ENCODE peak calls at places on chromosome 7, in four cellular contexts. One of them, this sample, is unnamed.

GRCh38 chr7:66443946-66444345 is 184.7 kb upstream of the KCTD7 start:
- DNase-seq in BJ: no peak
- DNase-seq in astrocyte of the spinal cord: no peak
- DNase-seq in foreskin fibroblast: no peak
- DNase-seq in this sample: no peak

GRCh38 chr7:138538518-138538917 is 78.5 kb downstream of the TRIM24 start:
- DNase-seq in BJ: no peak
- DNase-seq in astrocyte of the spinal cord: peak
- DNase-seq in foreskin fibroblast: no peak
- DNase-seq in this sample: peak

GRCh38 chr7:25075459-25075858 is 49.6 kb downstream of the CYCS start:
- DNase-seq in BJ: no peak
- DNase-seq in astrocyte of the spinal cord: no peak
- DNase-seq in foreskin fibroblast: no peak
- DNase-seq in this sample: no peak

GRCh38 chr7:94590526-94591162 is 65.3 kb downstream of the SGCE start:
- DNase-seq in BJ: no peak
- DNase-seq in astrocyte of the spinal cord: no peak
- DNase-seq in foreskin fibroblast: no peak
- DNase-seq in this sample: no peak

GRCh38 chr7:111383133-111383532 is 179.2 kb downstream of the IMMP2L start:
- DNase-seq in BJ: no peak
- DNase-seq in astrocyte of the spinal cord: no peak
- DNase-seq in foreskin fibroblast: no peak
- DNase-seq in this sample: no peak

GRCh38 chr7:71636329-71636728 is 504.4 kb downstream of the GALNT17 start:
- DNase-seq in BJ: no peak
- DNase-seq in astrocyte of the spinal cord: peak
- DNase-seq in foreskin fibroblast: no peak
- DNase-seq in this sample: no peak

GRCh38 chr7:90006988-90007387 is 147.3 kb upstream of the STEAP1 start:
- DNase-seq in BJ: no peak
- DNase-seq in astrocyte of the spinal cord: no peak
- DNase-seq in foreskin fibroblast: no peak
- DNase-seq in this sample: no peak

GRCh38 chr7:41315764-41316163 is 387.1 kb downstream of the INHBA start:
- DNase-seq in BJ: no peak
- DNase-seq in astrocyte of the spinal cord: no peak
- DNase-seq in foreskin fibroblast: no peak
- DNase-seq in this sample: no peak

GRCh38 chr7:26091933-26092332 is 60.1 kb upstream of the NFE2L3 start:
- DNase-seq in BJ: no peak
- DNase-seq in astrocyte of the spinal cord: no peak
- DNase-seq in foreskin fibroblast: no peak
- DNase-seq in this sample: no peak

GRCh38 chr7:151454306-151454705 is 14.4 kb upstream of the CRYGN start:
- DNase-seq in BJ: no peak
- DNase-seq in astrocyte of the spinal cord: no peak
- DNase-seq in foreskin fibroblast: no peak
- DNase-seq in this sample: no peak

GRCh38 chr7:91330378-91331295 is 66.4 kb downstream of the FZD1 start:
- DNase-seq in BJ: no peak
- DNase-seq in astrocyte of the spinal cord: peak
- DNase-seq in foreskin fibroblast: no peak
- DNase-seq in this sample: no peak

GRCh38 chr7:38929460-38930171 is 20.6 kb upstream of the VPS41 start:
- DNase-seq in BJ: no peak
- DNase-seq in astrocyte of the spinal cord: no peak
- DNase-seq in foreskin fibroblast: no peak
- DNase-seq in this sample: no peak

GRCh38 chr7:84982199-84982598 is 204.7 kb downstream of the SEMA3D start:
- DNase-seq in BJ: no peak
- DNase-seq in astrocyte of the spinal cord: no peak
- DNase-seq in foreskin fibroblast: no peak
- DNase-seq in this sample: no peak

GRCh38 chr7:41994746-41995110 is 242.3 kb downstream of the GLI3 start:
- DNase-seq in BJ: no peak
- DNase-seq in astrocyte of the spinal cord: no peak
- DNase-seq in foreskin fibroblast: peak
- DNase-seq in this sample: no peak

GRCh38 chr7:31963569-31964175 is 106.5 kb downstream of the PDE1C start:
- DNase-seq in BJ: no peak
- DNase-seq in astrocyte of the spinal cord: no peak
- DNase-seq in foreskin fibroblast: no peak
- DNase-seq in this sample: no peak

GRCh38 chr7:148901178-148901577 is 17.1 kb upstream of the EZH2 start:
- DNase-seq in BJ: no peak
- DNase-seq in astrocyte of the spinal cord: no peak
- DNase-seq in foreskin fibroblast: no peak
- DNase-seq in this sample: no peak

GRCh38 chr7:110502893-110503465 is 587.9 kb upstream of the LRRN3 start:
- DNase-seq in BJ: peak
- DNase-seq in astrocyte of the spinal cord: peak
- DNase-seq in foreskin fibroblast: peak
- DNase-seq in this sample: no peak

GRCh38 chr7:137946015-137946414 is 55.9 kb downstream of the CREB3L2 start:
- DNase-seq in BJ: no peak
- DNase-seq in astrocyte of the spinal cord: no peak
- DNase-seq in foreskin fibroblast: no peak
- DNase-seq in this sample: no peak

GRCh38 chr7:139106959-139107358 is 2.6 kb downstream of the ZC3HAV1 start:
- DNase-seq in BJ: no peak
- DNase-seq in astrocyte of the spinal cord: no peak
- DNase-seq in foreskin fibroblast: no peak
- DNase-seq in this sample: no peak

GRCh38 chr7:134154581-134155130 is 27.5 kb downstream of the LRGUK start:
- DNase-seq in BJ: no peak
- DNase-seq in astrocyte of the spinal cord: no peak
- DNase-seq in foreskin fibroblast: peak
- DNase-seq in this sample: no peak

GRCh38 chr7:36207451-36208291 is 54.6 kb downstream of the EEPD1 start:
- DNase-seq in BJ: peak
- DNase-seq in astrocyte of the spinal cord: peak
- DNase-seq in foreskin fibroblast: no peak
- DNase-seq in this sample: no peak

GRCh38 chr7:18352339-18353255 is 143.0 kb upstream of the HDAC9 start:
- DNase-seq in BJ: peak
- DNase-seq in astrocyte of the spinal cord: peak
- DNase-seq in foreskin fibroblast: peak
- DNase-seq in this sample: no peak

GRCh38 chr7:113996405-113996804 is 77.6 kb upstream of the PPP1R3A start:
- DNase-seq in BJ: no peak
- DNase-seq in astrocyte of the spinal cord: no peak
- DNase-seq in foreskin fibroblast: no peak
- DNase-seq in this sample: no peak

GRCh38 chr7:45180084-45180986 is 22.7 kb downstream of the RAMP3 start:
- DNase-seq in BJ: no peak
- DNase-seq in astrocyte of the spinal cord: no peak
- DNase-seq in foreskin fibroblast: no peak
- DNase-seq in this sample: no peak

GRCh38 chr7:26492816-26493215 is 201.2 kb downstream of the SNX10 start:
- DNase-seq in BJ: no peak
- DNase-seq in astrocyte of the spinal cord: no peak
- DNase-seq in foreskin fibroblast: no peak
- DNase-seq in this sample: no peak

GRCh38 chr7:114740095-114740494 is 181.8 kb upstream of the MDFIC start:
- DNase-seq in BJ: no peak
- DNase-seq in astrocyte of the spinal cord: no peak
- DNase-seq in foreskin fibroblast: no peak
- DNase-seq in this sample: no peak

GRCh38 chr7:123864438-123864837 is 19.5 kb downstream of the HYAL4 start:
- DNase-seq in BJ: no peak
- DNase-seq in astrocyte of the spinal cord: no peak
- DNase-seq in foreskin fibroblast: no peak
- DNase-seq in this sample: no peak

GRCh38 chr7:27179503-27180430 is 5.3 kb downstream of the HOXA11 start:
- DNase-seq in BJ: peak
- DNase-seq in astrocyte of the spinal cord: peak
- DNase-seq in foreskin fibroblast: peak
- DNase-seq in this sample: no peak

GRCh38 chr7:131625817-131626372 is 69.5 kb upstream of the PODXL start:
- DNase-seq in BJ: peak
- DNase-seq in astrocyte of the spinal cord: peak
- DNase-seq in foreskin fibroblast: peak
- DNase-seq in this sample: no peak

GRCh38 chr7:94375167-94375566 is 19.5 kb upstream of the COL1A2 start:
- DNase-seq in BJ: peak
- DNase-seq in astrocyte of the spinal cord: peak
- DNase-seq in foreskin fibroblast: peak
- DNase-seq in this sample: no peak

GRCh38 chr7:38545977-38546376 is 85.2 kb downstream of the AMPH start:
- DNase-seq in BJ: no peak
- DNase-seq in astrocyte of the spinal cord: no peak
- DNase-seq in foreskin fibroblast: no peak
- DNase-seq in this sample: no peak

GRCh38 chr7:159114981-159115380 is 29.7 kb downstream of the VIPR2 start:
- DNase-seq in BJ: no peak
- DNase-seq in astrocyte of the spinal cord: no peak
- DNase-seq in foreskin fibroblast: no peak
- DNase-seq in this sample: no peak

GRCh38 chr7:157693071-157693520 is 356.3 kb downstream of the DNAJB6 start:
- DNase-seq in BJ: no peak
- DNase-seq in astrocyte of the spinal cord: no peak
- DNase-seq in foreskin fibroblast: no peak
- DNase-seq in this sample: no peak
- H3K4me3 ChIP-seq in BJ: no peak
- H3K4me3 ChIP-seq in astrocyte of the spinal cord: no peak
- H3K4me3 ChIP-seq in foreskin fibroblast: no peak
- H3K4me3 ChIP-seq in this sample: no peak

DNA sequence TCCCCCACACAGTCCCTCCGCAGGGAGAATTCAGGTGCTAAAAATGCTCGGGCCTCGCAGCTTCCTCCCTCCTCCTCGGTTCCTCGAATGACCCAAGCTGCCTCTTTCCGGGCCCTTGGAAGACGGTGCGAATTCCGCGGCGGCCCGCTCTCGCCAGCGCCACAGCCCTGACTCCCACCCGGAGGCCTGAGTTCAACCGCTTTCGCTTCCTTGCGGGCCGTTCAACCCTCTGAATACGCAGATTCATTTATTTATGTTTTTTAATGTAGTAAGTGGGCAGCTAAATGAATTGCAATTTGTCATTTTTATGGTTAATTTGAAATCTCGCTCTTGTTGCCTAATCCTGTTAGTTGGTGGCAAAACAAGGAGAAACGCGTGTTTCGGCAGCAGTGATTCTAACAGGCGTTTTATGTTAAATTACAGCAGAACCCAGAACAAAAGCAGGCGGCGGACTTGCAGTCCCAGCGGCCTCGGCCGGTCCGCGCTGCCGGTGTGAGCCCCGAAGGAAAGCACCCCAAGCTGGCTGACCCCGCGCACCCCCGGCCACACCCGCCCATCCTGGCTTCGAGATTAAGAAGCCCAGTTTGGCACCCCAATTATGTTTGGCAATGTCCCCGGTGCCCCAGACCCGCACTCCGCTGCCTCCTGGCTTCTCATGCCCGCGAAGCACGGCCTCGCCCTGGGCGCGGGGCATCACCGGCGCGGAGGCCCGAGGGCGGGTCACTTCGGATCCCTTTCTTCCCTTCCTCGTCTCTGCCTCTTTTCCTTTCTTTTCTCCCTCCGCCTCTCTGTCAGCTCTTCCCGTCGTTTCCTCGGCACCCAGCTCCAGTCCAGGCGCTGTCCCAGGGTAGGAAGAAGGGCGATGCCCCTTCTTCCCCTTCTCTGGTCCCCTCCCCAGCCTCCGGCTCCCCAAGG is 75.9 kb downstream of the INSIG1 start:
- DNase-seq in BJ: no peak
- DNase-seq in astrocyte of the spinal cord: peak
- DNase-seq in foreskin fibroblast: no peak
- DNase-seq in this sample: no peak
- H3K4me3 ChIP-seq in BJ: no peak
- H3K4me3 ChIP-seq in astrocyte of the spinal cord: no peak
- H3K4me3 ChIP-seq in foreskin fibroblast: peak
- H3K4me3 ChIP-seq in this sample: peak

GRCh38 chr7:116501425-116502167 is 2.1 kb downstream of the CAV2 start:
- DNase-seq in BJ: no peak
- DNase-seq in astrocyte of the spinal cord: no peak
- DNase-seq in foreskin fibroblast: no peak
- DNase-seq in this sample: no peak
- H3K4me3 ChIP-seq in BJ: peak
- H3K4me3 ChIP-seq in astrocyte of the spinal cord: peak
- H3K4me3 ChIP-seq in foreskin fibroblast: peak
- H3K4me3 ChIP-seq in this sample: no peak

DNA sequence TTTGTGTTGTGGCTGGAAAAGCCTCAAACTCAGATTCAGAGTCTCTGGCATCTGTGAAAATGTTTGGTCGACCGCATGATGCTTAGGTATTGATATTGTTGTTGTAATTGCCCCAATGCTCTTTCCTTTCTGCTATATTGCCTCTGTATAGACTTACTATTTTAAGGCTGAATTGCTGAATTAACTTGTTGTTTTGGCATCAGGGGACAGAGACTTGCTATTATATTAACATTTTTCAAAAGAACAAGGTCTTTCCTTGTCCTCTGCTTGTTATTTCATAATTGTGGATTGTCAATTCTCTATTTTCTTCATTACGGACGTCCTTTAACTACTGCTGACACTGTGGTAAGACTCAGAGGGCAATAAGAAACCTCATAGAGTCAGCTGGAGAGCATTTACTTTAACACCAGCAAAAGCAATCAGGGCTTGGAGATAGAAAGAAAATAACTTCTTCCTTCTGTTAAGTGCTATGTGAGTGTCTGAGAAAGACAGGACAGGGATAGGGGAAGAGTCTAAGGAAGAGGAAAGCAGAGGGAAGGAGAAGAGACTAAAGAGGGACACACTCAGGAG is 17.6 kb downstream of the CPED1 start:
- DNase-seq in BJ: no peak
- DNase-seq in astrocyte of the spinal cord: no peak
- DNase-seq in foreskin fibroblast: no peak
- DNase-seq in this sample: no peak
- H3K4me3 ChIP-seq in BJ: no peak
- H3K4me3 ChIP-seq in astrocyte of the spinal cord: no peak
- H3K4me3 ChIP-seq in foreskin fibroblast: no peak
- H3K4me3 ChIP-seq in this sample: no peak

This sample was measured in GM06990.